ENCODE peak calls at places on chromosomes 2 and 18, in four cellular contexts. P, X, Y and T are unnamed samples.

GRCh38 chr2:207226671-207227061 is 60.9 kb upstream of the KLF7 start:
- DNase-seq in X (no peak), Y (no peak), P (no peak), T (no peak)

GRCh38 chr2:230995821-230996220 is at the start of gene SPATA3:
- DNase-seq in Y (no peak), X (no peak), P (no peak), T (no peak)

GRCh38 chr18:25463726-25464125 is 111.8 kb upstream of the ZNF521 start:
- DNase-seq in Y (no peak), X (no peak), P (no peak), T (no peak)

GRCh38 chr2:25623361-25623760 is 50.0 kb downstream of the DTNB start:
- DNase-seq in Y (no peak), X (no peak), P (no peak), T (no peak)

GRCh38 chr2:37615808-37616673 is 55.4 kb downstream of the CDC42EP3 start:
- DNase-seq in X (no peak), Y (peak), P (no peak), T (no peak)

GRCh38 chr2:67993329-67993728 is 69.5 kb downstream of the C1D start:
- DNase-seq in Y (no peak), X (no peak), P (no peak), T (no peak)

GRCh38 chr18:3526421-3527354 is 76.7 kb downstream of the TGIF1 start:
- DNase-seq in P (no peak), X (peak), Y (no peak), T (peak)

GRCh38 chr2:105100064-105100840 is 62.4 kb downstream of the MRPS9 start:
- DNase-seq in P (no peak), X (no peak), Y (no peak), T (no peak)

GRCh38 chr2:71772510-71773172 is 319.3 kb downstream of the DYSF start:
- DNase-seq in Y (no peak), P (no peak), X (no peak), T (no peak)

GRCh38 chr18:59988098-59988706 is 88.4 kb downstream of the PMAIP1 start:
- DNase-seq in X (peak), P (peak), Y (no peak), T (no peak)

GRCh38 chr2:28274911-28275685 is 117.6 kb upstream of the FOSL2 start:
- DNase-seq in X (no peak), Y (no peak), P (peak), T (no peak)